ENCODE peak calls at places on chromosomes 1 and 21, in four cellular contexts. O, P, C and Q are unnamed samples.

GRCh38 chr1:243388276-243388675 is 132.4 kb downstream of the SDCCAG8 start:
- DNase-seq in O (no peak), P (no peak), C (no peak), Q (no peak)

GRCh38 chr1:209542585-209542984 is 40.9 kb upstream of the CAMK1G start:
- DNase-seq in O (peak), P (no peak), C (peak), Q (peak)

GRCh38 chr21:15749868-15750174 is 20.0 kb downstream of the USP25 start:
- DNase-seq in O (no peak), P (no peak), C (no peak), Q (no peak)

GRCh38 chr1:243727503-243728191 is 122.4 kb downstream of the AKT3 start:
- DNase-seq in O (no peak), P (no peak), C (no peak), Q (no peak)

GRCh38 chr1:244022301-244022700 is 28.8 kb upstream of the ZBTB18 start:
- DNase-seq in O (no peak), P (no peak), C (no peak), Q (no peak)

GRCh38 chr1:89149229-89149628 is 23.3 kb upstream of the GBP2 start:
- DNase-seq in O (peak), P (no peak), C (no peak), Q (no peak)

GRCh38 chr1:231918239-231919015 is 291.8 kb downstream of the DISC1 start:
- DNase-seq in O (peak), P (no peak), C (no peak), Q (no peak)

GRCh38 chr1:90835172-90835660 is 118.1 kb upstream of the BARHL2 start:
- DNase-seq in O (no peak), P (no peak), C (no peak), Q (no peak)

GRCh38 chr1:59367269-59368006 is 70.5 kb downstream of the FGGY start:
- DNase-seq in O (peak), P (no peak), C (no peak), Q (no peak)

GRCh38 chr1:3900150-3900968 is at the start of gene C1orf174:
- DNase-seq in O (peak), P (peak), C (peak), Q (peak)

GRCh38 chr1:58466618-58467241 is 79.8 kb downstream of the OMA1 start:
- DNase-seq in O (no peak), P (no peak), C (no peak), Q (no peak)

GRCh38 chr1:27102707-27103468 is 52.0 kb downstream of the SLC9A1 start:
- DNase-seq in O (peak), P (peak), C (no peak), Q (peak)

GRCh38 chr1:94713472-94714141 is 106.5 kb upstream of the SLC44A3 start:
- DNase-seq in O (peak), P (no peak), C (peak), Q (peak)

GRCh38 chr1:211382182-211382713 is 55.6 kb downstream of the TRAF5 start:
- DNase-seq in O (no peak), P (no peak), C (no peak), Q (no peak)

GRCh38 chr1:96845464-96845863 is 123.9 kb downstream of the PTBP2 start:
- DNase-seq in O (no peak), P (no peak), C (peak), Q (no peak)

GRCh38 chr1:71414229-71414628 is 333.4 kb upstream of the ZRANB2 start:
- DNase-seq in O (no peak), P (peak), C (no peak), Q (no peak)

GRCh38 chr1:36555041-36555440 is 72.3 kb upstream of the CSF3R start:
- DNase-seq in O (no peak), P (no peak), C (no peak), Q (no peak)

GRCh38 chr1:86207323-86207722 is 50.8 kb upstream of the COL24A1 start:
- DNase-seq in O (peak), P (peak), C (no peak), Q (peak)

GRCh38 chr1:97190326-97190725 is 468.7 kb downstream of the PTBP2 start:
- DNase-seq in O (peak), P (no peak), C (no peak), Q (no peak)